ENCODE peak calls at places on chromosome 3, in ten cellular contexts. O, U, T, S, L, D, B, P, A and R are unnamed samples.
A peak's percentile ranks its signal among the peaks of the same experiment; 100 is the strongest.

GRCh38 chr3:132659000-132659369 is 624 bp downstream of the ACAD11 start:
- DNase-seq in O (no peak), U (no peak), T (no peak), S (no peak), L (no peak), D (no peak), B (no peak), P (no peak), A (no peak), R (no peak)

GRCh38 chr3:65978116-65978515 is 60.6 kb downstream of the MAGI1 start:
- DNase-seq in O (no peak), U (no peak), T (no peak), S (no peak), L (no peak), D (no peak), B (no peak), P (no peak), A (no peak), R (no peak)

GRCh38 chr3:98893740-98894139 is 7.8 kb downstream of the DCBLD2 start:
- DNase-seq in O (no peak), U (no peak), T (no peak), S (no peak), L (no peak), D (no peak), B (no peak), P (no peak), A (no peak), R (no peak)

GRCh38 chr3:41198526-41198925 is 779 bp upstream of the CTNNB1 start:
- DNase-seq in O (peak; percentile 68), U (no peak), T (peak; percentile 14), S (no peak), L (peak; percentile 28), D (no peak), B (no peak), P (no peak), A (peak; percentile 40), R (no peak)

GRCh38 chr3:19147905-19148767 is at the start of gene KCNH8:
- DNase-seq in O (peak; percentile 33), U (peak; percentile 7), T (peak; percentile 71), S (no peak), L (peak; percentile 18), D (peak; percentile 38), B (no peak), P (peak; percentile 47), A (no peak), R (peak; percentile 35)

GRCh38 chr3:62718011-62718410 is 157.2 kb downstream of the CADPS start:
- DNase-seq in O (no peak), U (no peak), T (no peak), S (no peak), L (no peak), D (no peak), B (no peak), P (no peak), A (no peak), R (no peak)

GRCh38 chr3:8490079-8490552 is 11.5 kb upstream of the LMCD1 start:
- DNase-seq in O (no peak), U (no peak), T (no peak), S (no peak), L (no peak), D (no peak), B (no peak), P (no peak), A (no peak), R (no peak)

GRCh38 chr3:137420198-137420995 is 343.7 kb upstream of the SOX14 start:
- DNase-seq in O (no peak), U (no peak), T (no peak), S (no peak), L (no peak), D (no peak), B (no peak), P (no peak), A (no peak), R (no peak)

GRCh38 chr3:63067999-63068645 is 192.9 kb upstream of the CADPS start:
- DNase-seq in O (no peak), U (peak; percentile 55), T (peak; percentile 44), S (no peak), L (peak; percentile 22), D (peak; percentile 18), B (no peak), P (peak; percentile 52), A (no peak), R (no peak)

GRCh38 chr3:105254154-105254553 is 112.6 kb upstream of the ALCAM start:
- DNase-seq in O (no peak), U (no peak), T (peak; percentile 16), S (no peak), L (no peak), D (no peak), B (no peak), P (no peak), A (no peak), R (no peak)

GRCh38 chr3:168989396-168989795 is 674.1 kb downstream of the MECOM start:
- DNase-seq in O (no peak), U (no peak), T (no peak), S (no peak), L (no peak), D (no peak), B (no peak), P (no peak), A (no peak), R (no peak)

GRCh38 chr3:134055661-134056060 is 25.9 kb upstream of the SLCO2A1 start:
- DNase-seq in O (no peak), U (no peak), T (no peak), S (no peak), L (peak; percentile 4), D (no peak), B (no peak), P (no peak), A (no peak), R (no peak)

GRCh38 chr3:10349801-10350200 is 28.9 kb upstream of the SEC13 start:
- DNase-seq in O (peak; percentile 14), U (no peak), T (no peak), S (no peak), L (no peak), D (no peak), B (no peak), P (no peak), A (no peak), R (no peak)

GRCh38 chr3:194485471-194485875 is 1.3 kb downstream of the ATP13A3 start:
- DNase-seq in O (no peak), U (no peak), T (no peak), S (no peak), L (no peak), D (peak; percentile 20), B (no peak), P (no peak), A (no peak), R (no peak)

GRCh38 chr3:27089063-27089462 is 280.1 kb downstream of the NEK10 start:
- DNase-seq in O (peak; percentile 58), U (no peak), T (no peak), S (no peak), L (no peak), D (no peak), B (no peak), P (no peak), A (no peak), R (no peak)

GRCh38 chr3:42718338-42718737 is 15.7 kb upstream of the HHATL start:
- DNase-seq in O (no peak), U (no peak), T (no peak), S (no peak), L (no peak), D (no peak), B (no peak), P (no peak), A (no peak), R (no peak)

GRCh38 chr3:173584093-173584833 is 186.7 kb downstream of the NLGN1 start:
- DNase-seq in O (no peak), U (peak; percentile 11), T (peak; percentile 38), S (no peak), L (no peak), D (no peak), B (no peak), P (no peak), A (no peak), R (no peak)

GRCh38 chr3:46214751-46215352 is 6.7 kb upstream of the CCR1 start:
- DNase-seq in O (no peak), U (peak; percentile 48), T (peak; percentile 92), S (no peak), L (no peak), D (no peak), B (no peak), P (no peak), A (peak; percentile 88), R (no peak)

GRCh38 chr3:115270849-115271248 is 123.8 kb upstream of the ZBTB20 start:
- DNase-seq in O (no peak), U (no peak), T (no peak), S (no peak), L (no peak), D (no peak), B (no peak), P (no peak), A (no peak), R (no peak)

GRCh38 chr3:53169832-53170324 is 8.9 kb downstream of the PRKCD start:
- DNase-seq in O (no peak), U (no peak), T (no peak), S (no peak), L (no peak), D (no peak), B (no peak), P (no peak), A (no peak), R (peak; percentile 39)

GRCh38 chr3:138800248-138800647 is 34.5 kb downstream of the PIK3CB start:
- DNase-seq in O (no peak), U (no peak), T (no peak), S (no peak), L (no peak), D (no peak), B (no peak), P (no peak), A (no peak), R (no peak)

GRCh38 chr3:41519746-41520145 is 320.4 kb downstream of the CTNNB1 start:
- DNase-seq in O (no peak), U (no peak), T (no peak), S (no peak), L (no peak), D (no peak), B (no peak), P (no peak), A (no peak), R (no peak)

GRCh38 chr3:147903037-147903436 is 493.9 kb downstream of the ZIC1 start:
- DNase-seq in O (no peak), U (no peak), T (no peak), S (no peak), L (no peak), D (no peak), B (no peak), P (no peak), A (no peak), R (no peak)

GRCh38 chr3:67601919-67602608 is 52.3 kb downstream of the SUCLG2 start:
- DNase-seq in O (no peak), U (peak; percentile 69), T (no peak), S (no peak), L (no peak), D (no peak), B (peak; percentile 3), P (no peak), A (no peak), R (no peak)

GRCh38 chr3:135503429-135504083 is 462.0 kb upstream of the PPP2R3A start:
- DNase-seq in O (peak; percentile 79), U (peak; percentile 64), T (peak; percentile 66), S (peak; percentile 1), L (peak; percentile 77), D (peak; percentile 67), B (no peak), P (peak; percentile 73), A (peak; percentile 63), R (no peak)

GRCh38 chr3:98902341-98902740 is 846 bp upstream of the DCBLD2 start:
- DNase-seq in O (no peak), U (no peak), T (no peak), S (no peak), L (no peak), D (no peak), B (no peak), P (no peak), A (no peak), R (no peak)

GRCh38 chr3:121165397-121165837 is 257.4 kb downstream of the STXBP5L start:
- DNase-seq in O (no peak), U (no peak), T (no peak), S (no peak), L (no peak), D (no peak), B (no peak), P (no peak), A (no peak), R (no peak)

GRCh38 chr3:194298331-194299227 is 52.5 kb downstream of the CPN2 start:
- DNase-seq in O (no peak), U (peak; percentile 58), T (no peak), S (no peak), L (peak; percentile 17), D (no peak), B (no peak), P (no peak), A (no peak), R (no peak)